ENCODE peak calls at places on chromosomes 3 and 15, in six cellular contexts. P, C, S, U, V and F are unnamed samples.

GRCh38 chr3:40152482-40153133 is 156.9 kb upstream of the EIF1B start:
- DNase-seq in V (no peak), S (no peak), U (no peak), C (no peak), P (no peak), F (no peak)

GRCh38 chr3:198017100-198017499 is 57.1 kb downstream of the LMLN start:
- DNase-seq in V (no peak), C (no peak), U (no peak), S (peak), P (no peak), F (no peak)

GRCh38 chr3:184314700-184315505 is 497 bp downstream of the EIF4G1 start:
- DNase-seq in V (peak), S (no peak), C (peak), P (peak), U (peak), F (peak)

GRCh38 chr15:58138106-58138505 is at the start of gene AQP9:
- DNase-seq in U (no peak), S (no peak), P (no peak), V (no peak), C (no peak), F (no peak)

GRCh38 chr3:23888617-23889228 is 28.1 kb downstream of the NKIRAS1 start:
- DNase-seq in S (no peak), P (no peak), U (peak), V (peak), C (no peak), F (no peak)

GRCh38 chr15:69035205-69035917 is 20.9 kb downstream of the NOX5 start:
- DNase-seq in P (peak), C (no peak), S (no peak), U (peak), V (peak), F (no peak)

GRCh38 chr3:127694467-127695215 is 21.9 kb downstream of the ABTB1 start:
- DNase-seq in U (peak), V (no peak), P (peak), S (no peak), C (no peak), F (peak)

GRCh38 chr15:72179950-72180581 is 17.5 kb downstream of the GRAMD2A start:
- DNase-seq in V (peak), C (no peak), P (no peak), S (no peak), U (no peak), F (no peak)

GRCh38 chr15:92711457-92711831 is 55.9 kb upstream of the FAM174B start:
- DNase-seq in V (no peak), U (no peak), P (no peak), C (no peak), S (no peak), F (no peak)

DNA sequence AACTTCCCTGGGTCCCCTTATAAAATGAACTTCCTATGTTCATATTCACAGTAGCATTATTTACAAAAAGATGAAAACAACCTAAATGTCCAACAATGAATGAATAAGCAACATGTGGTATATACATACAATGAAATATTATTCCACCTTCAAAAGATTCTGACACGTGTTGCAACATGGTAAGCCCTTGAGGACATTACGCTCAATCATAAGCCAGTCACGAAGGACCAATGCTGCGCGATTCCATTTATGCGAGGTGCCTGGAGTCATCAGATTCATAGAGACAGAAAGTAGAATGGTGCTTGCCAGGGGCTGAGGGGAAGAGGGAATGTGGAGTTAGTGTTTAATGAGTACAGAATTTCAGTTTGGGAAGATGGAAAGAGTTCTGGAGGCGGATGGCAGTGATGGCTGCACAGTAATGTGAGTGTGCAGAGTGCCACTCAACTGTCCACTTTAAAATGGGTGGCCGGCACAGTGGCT is 88.8 kb upstream of the ALDH1A3 start:
- DNase-seq in S (no peak), C (no peak), P (no peak), V (no peak), U (no peak), F (no peak)
- H3K4me3 ChIP-seq in S (no peak), C (no peak), P (no peak), V (no peak), U (no peak), F (no peak)

GRCh38 chr15:90955911-90956310 is 1.2 kb downstream of the RCCD1 start:
- DNase-seq in S (no peak), P (peak), C (no peak), U (peak), V (no peak), F (no peak)
- H3K4me3 ChIP-seq in S (peak), P (peak), C (peak), U (peak), V (no peak), F (peak)

GRCh38 chr15:34514251-34514760 is 69.1 kb downstream of the GOLGA8B start:
- DNase-seq in P (peak), U (peak), S (no peak), C (no peak), V (peak), F (peak)
- H3K4me3 ChIP-seq in P (peak), U (peak), S (peak), C (peak), V (peak), F (peak)

GRCh38 chr3:182683335-182684257 is 109.7 kb upstream of the ATP11B start:
- DNase-seq in V (peak), P (peak), C (no peak), U (peak), S (peak), F (peak)

GRCh38 chr3:182686033-182686886 is 107.0 kb upstream of the ATP11B start:
- DNase-seq in U (peak), V (no peak), P (no peak), C (no peak), S (no peak), F (no peak)

GRCh38 chr3:182682263-182683229 is 110.8 kb upstream of the ATP11B start:
- DNase-seq in U (peak), V (peak), S (peak), C (no peak), P (peak), F (peak)
- H3K4me3 ChIP-seq in U (peak), V (peak), S (peak), C (peak), P (peak), F (peak)

GRCh38 chr15:43514241-43515057 is 3.0 kb upstream of the MAP1A start:
- DNase-seq in V (peak), C (no peak), S (no peak), P (no peak), U (peak), F (peak)

GRCh38 chr15:43517354-43518072 is at the start of gene MAP1A:
- DNase-seq in V (peak), C (no peak), S (no peak), P (no peak), U (peak), F (peak)

GRCh38 chr15:43515731-43516130 is 1.7 kb upstream of the MAP1A start:
- DNase-seq in C (no peak), P (no peak), S (no peak), V (no peak), U (no peak), F (no peak)

GRCh38 chr15:43516801-43517353 is 531 bp upstream of the MAP1A start:
- DNase-seq in V (peak), P (no peak), U (peak), C (no peak), S (no peak), F (no peak)

GRCh38 chr15:43516185-43516584 is 1.2 kb upstream of the MAP1A start:
- DNase-seq in U (peak), P (no peak), V (no peak), C (no peak), S (no peak), F (peak)
- H3K4me3 ChIP-seq in U (peak), P (no peak), V (no peak), C (peak), S (no peak), F (peak)

GRCh38 chr3:175338775-175339535 is 479.8 kb downstream of the NAALADL2 start:
- DNase-seq in P (peak), U (no peak), V (peak), C (no peak), S (no peak), F (no peak)

GRCh38 chr3:175335229-175335628 is 476.1 kb downstream of the NAALADL2 start:
- DNase-seq in C (no peak), V (no peak), S (no peak), P (no peak), U (no peak), F (no peak)

GRCh38 chr3:175337631-175338030 is 478.5 kb downstream of the NAALADL2 start:
- DNase-seq in P (no peak), C (no peak), S (no peak), V (no peak), U (no peak), F (no peak)

GRCh38 chr3:175340338-175341015 is 481.3 kb downstream of the NAALADL2 start:
- DNase-seq in P (no peak), S (no peak), V (no peak), C (no peak), U (no peak), F (no peak)

GRCh38 chr3:175336406-175337133 is 477.4 kb downstream of the NAALADL2 start:
- DNase-seq in S (no peak), U (no peak), P (no peak), V (no peak), C (no peak), F (no peak)
- H3K4me3 ChIP-seq in S (no peak), U (no peak), P (no peak), V (no peak), C (no peak), F (no peak)

GRCh38 chr3:186772886-186773417 is 10.4 kb upstream of the EIF4A2 start:
- DNase-seq in P (no peak), V (no peak), C (peak), S (no peak), U (no peak), F (peak)

GRCh38 chr3:186775999-186776398 is 7.4 kb upstream of the EIF4A2 start:
- DNase-seq in S (peak), V (peak), U (peak), C (no peak), P (no peak), F (no peak)

DNA sequence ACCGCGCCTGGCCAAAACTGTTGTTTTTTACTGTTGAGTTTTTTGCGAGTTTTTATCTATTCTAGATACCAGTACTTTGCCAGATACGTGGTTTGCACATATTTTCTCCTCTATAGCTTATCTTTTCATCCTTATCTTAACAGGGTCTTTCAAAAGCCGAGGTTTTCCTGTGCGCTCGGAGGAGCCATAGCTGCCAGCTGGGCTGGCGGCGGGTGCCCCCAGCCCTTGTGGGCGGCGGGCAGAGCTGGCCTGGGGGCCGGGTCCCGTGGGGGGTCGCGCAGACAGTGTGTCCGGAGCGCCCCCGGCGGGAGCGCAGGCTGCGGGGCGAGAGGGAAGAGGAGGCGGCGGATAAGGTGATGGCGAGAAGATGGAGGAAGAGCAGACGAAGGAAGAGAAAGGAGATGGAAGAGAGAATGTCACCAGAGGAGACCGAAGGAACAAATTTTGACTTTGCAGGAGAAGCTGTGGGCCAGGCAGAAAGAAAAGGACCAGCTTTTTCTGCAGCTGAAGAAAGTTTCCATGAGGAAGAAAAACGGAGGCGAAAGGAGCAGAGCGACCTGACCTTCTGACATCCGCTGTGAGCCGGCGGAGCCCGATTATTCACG is 11.0 kb upstream of the EIF4A2 start:
- DNase-seq in C (no peak), P (no peak), U (no peak), V (no peak), S (no peak), F (no peak)
- H3K4me3 ChIP-seq in C (peak), P (no peak), U (no peak), V (peak), S (no peak), F (peak)

GRCh38 chr15:52290800-52291199 is 4.8 kb downstream of the MYO5C start:
- DNase-seq in S (no peak), P (no peak), C (no peak), V (no peak), U (no peak), F (no peak)

GRCh38 chr15:52291204-52291603 is 4.4 kb downstream of the MYO5C start:
- DNase-seq in S (no peak), V (no peak), C (no peak), P (no peak), U (no peak), F (no peak)

GRCh38 chr15:52294881-52295420 is 653 bp downstream of the MYO5C start:
- DNase-seq in U (no peak), S (no peak), P (no peak), C (no peak), V (no peak), F (no peak)

GRCh38 chr15:52292780-52293392 is 2.7 kb downstream of the MYO5C start:
- DNase-seq in U (no peak), V (no peak), P (no peak), S (no peak), C (no peak), F (no peak)

DNA sequence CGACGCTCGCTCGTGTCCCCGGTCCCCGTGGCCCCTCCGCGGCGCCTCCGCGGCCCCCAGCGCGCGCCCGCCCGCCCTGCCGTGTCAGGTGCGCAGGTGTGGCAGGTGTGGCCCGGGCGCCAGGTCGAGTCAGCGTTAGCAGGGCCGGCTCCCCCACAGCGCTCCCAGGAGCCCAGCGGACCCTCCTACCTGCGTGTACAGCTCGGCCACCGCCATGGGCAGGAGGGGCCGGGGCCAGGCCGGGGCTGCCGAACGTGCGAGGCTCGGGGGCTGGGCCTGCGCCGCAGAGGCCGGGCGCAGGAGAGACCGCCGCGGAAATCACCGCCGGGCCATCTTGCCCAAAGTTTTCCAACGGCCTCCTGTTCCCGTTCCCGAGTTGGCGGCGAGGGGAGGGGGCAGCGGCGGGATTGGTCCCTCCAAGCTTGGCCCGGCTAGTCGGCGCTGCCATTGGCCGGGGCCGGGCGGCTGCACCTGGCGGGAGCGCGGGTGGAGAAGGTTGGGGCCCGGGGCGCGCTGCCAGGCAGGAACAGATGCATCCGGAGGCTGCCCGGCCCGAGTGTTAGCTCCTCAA is at the start of gene MYO5C:
- DNase-seq in S (peak), V (peak), C (peak), U (no peak), P (peak), F (peak)
- H3K4me3 ChIP-seq in S (peak), V (peak), C (peak), U (peak), P (peak), F (peak)